ENCODE peak calls at places on chromosomes 1 and 21, in four cellular contexts. H is NCI-H2081, N is tibial artery, V is Right ventricle myocardium superior. D is an unnamed sample.

GRCh38 chr1:245458761-245459174 is 304.0 kb downstream of the KIF26B start:
- DNase-seq in H (peak; percentile 63), N (no peak), V (no peak), D (no peak)

GRCh38 chr1:224472806-224473205 is 38.2 kb upstream of the WDR26 start:
- DNase-seq in H (no peak), N (no peak), V (no peak), D (no peak)

GRCh38 chr1:35577071-35577998 is 4.2 kb downstream of the TFAP2E start:
- DNase-seq in H (no peak), N (no peak), V (peak; percentile 67), D (no peak)

GRCh38 chr1:68378296-68379084 is 71.3 kb downstream of the RPE65 start:
- DNase-seq in H (no peak), N (no peak), V (no peak), D (no peak)

GRCh38 chr1:154837679-154838171 is 32.4 kb downstream of the KCNN3 start:
- DNase-seq in H (peak; percentile 64), N (no peak), V (peak; percentile 81), D (peak; percentile 12)

GRCh38 chr1:85289207-85289847 is 12.9 kb upstream of the BCL10 start:
- DNase-seq in H (no peak), N (no peak), V (no peak), D (no peak)

GRCh38 chr21:37914211-37914900 is 1.9 kb downstream of the KCNJ6 start:
- DNase-seq in H (no peak), N (no peak), V (no peak), D (peak; percentile 64)

GRCh38 chr1:208161005-208161404 is 83.2 kb downstream of the PLXNA2 start:
- DNase-seq in H (no peak), N (no peak), V (no peak), D (no peak)

GRCh38 chr1:3654549-3655281 is 2.4 kb downstream of the TP73 start:
- DNase-seq in H (no peak), N (no peak), V (peak; percentile 20), D (no peak)

GRCh38 chr1:204242920-204243319 is 29.1 kb upstream of the GOLT1A start:
- DNase-seq in H (no peak), N (no peak), V (no peak), D (no peak)

GRCh38 chr1:230424440-230425251 is 1.5 kb downstream of the PGBD5 start:
- DNase-seq in H (peak; percentile 52), N (no peak), V (no peak), D (peak; percentile 50)

GRCh38 chr1:15476927-15477326 is 1.0 kb downstream of the CELA2B start:
- DNase-seq in H (no peak), N (no peak), V (no peak), D (no peak)

GRCh38 chr1:197103295-197103694 is 36.2 kb upstream of the F13B start:
- DNase-seq in H (no peak), N (no peak), V (no peak), D (no peak)

GRCh38 chr1:185735667-185736105 is 1.5 kb downstream of the HMCN1 start:
- DNase-seq in H (no peak), N (no peak), V (no peak), D (no peak)

GRCh38 chr1:202164271-202165037 is 4.1 kb upstream of the PTPN7 start:
- DNase-seq in H (no peak), N (no peak), V (no peak), D (no peak)

GRCh38 chr1:33342041-33342723 is 21.3 kb upstream of the A3GALT2 start:
- DNase-seq in H (peak; percentile 99), N (peak; percentile 92), V (peak; percentile 82), D (peak; percentile 99)

GRCh38 chr1:15139654-15140350 is 13.7 kb upstream of the TMEM51 start:
- DNase-seq in H (no peak), N (no peak), V (peak; percentile 48), D (no peak)

D was measured in NCI-H1092 treated with DMSO at 0.1 percent for 48 hours.